ENCODE peak calls at places on chromosome 20, in six cellular contexts. One of them, this sample, is unnamed.

GRCh38 chr20:31569163-31570020 is 35.7 kb upstream of the ID1 start:
- DNase-seq in WERI-Rb-1: peak
- DNase-seq in fibroblast of the conjunctiva: no peak
- DNase-seq in ACHN: peak
- DNase-seq in immature natural killer cell: peak
- DNase-seq in Right ventricle myocardium inferior: no peak
- DNase-seq in this sample: peak

GRCh38 chr20:1827510-1827973 is 67.7 kb upstream of the SIRPA start:
- DNase-seq in WERI-Rb-1: no peak
- DNase-seq in fibroblast of the conjunctiva: no peak
- DNase-seq in ACHN: no peak
- DNase-seq in immature natural killer cell: no peak
- DNase-seq in Right ventricle myocardium inferior: no peak
- DNase-seq in this sample: no peak

GRCh38 chr20:50624351-50625016 is 66.9 kb downstream of the RIPOR3 start:
- DNase-seq in WERI-Rb-1: peak
- DNase-seq in fibroblast of the conjunctiva: no peak
- DNase-seq in ACHN: peak
- DNase-seq in immature natural killer cell: no peak
- DNase-seq in Right ventricle myocardium inferior: no peak
- DNase-seq in this sample: no peak

GRCh38 chr20:25984933-25985332 is 288.3 kb upstream of the ZNF337 start:
- DNase-seq in WERI-Rb-1: no peak
- DNase-seq in fibroblast of the conjunctiva: peak
- DNase-seq in ACHN: no peak
- DNase-seq in immature natural killer cell: peak
- DNase-seq in Right ventricle myocardium inferior: peak
- DNase-seq in this sample: peak

GRCh38 chr20:49381558-49382493 is 100.6 kb downstream of the KCNB1 start:
- DNase-seq in WERI-Rb-1: no peak
- DNase-seq in fibroblast of the conjunctiva: peak
- DNase-seq in ACHN: peak
- DNase-seq in immature natural killer cell: no peak
- DNase-seq in Right ventricle myocardium inferior: peak
- DNase-seq in this sample: peak

GRCh38 chr20:25706793-25707192 is 10.1 kb upstream of the ZNF337 start:
- DNase-seq in WERI-Rb-1: no peak
- DNase-seq in fibroblast of the conjunctiva: no peak
- DNase-seq in ACHN: no peak
- DNase-seq in immature natural killer cell: no peak
- DNase-seq in Right ventricle myocardium inferior: peak
- DNase-seq in this sample: no peak

GRCh38 chr20:37378785-37379598 is 33.1 kb downstream of the SRC start:
- DNase-seq in WERI-Rb-1: no peak
- DNase-seq in fibroblast of the conjunctiva: no peak
- DNase-seq in ACHN: peak
- DNase-seq in immature natural killer cell: no peak
- DNase-seq in Right ventricle myocardium inferior: peak
- DNase-seq in this sample: peak

GRCh38 chr20:4470375-4470774 is 251.3 kb upstream of the PRND start:
- DNase-seq in WERI-Rb-1: no peak
- DNase-seq in fibroblast of the conjunctiva: peak
- DNase-seq in ACHN: no peak
- DNase-seq in immature natural killer cell: no peak
- DNase-seq in Right ventricle myocardium inferior: no peak
- DNase-seq in this sample: no peak

GRCh38 chr20:17992224-17992637 is 23.4 kb downstream of the MGME1 start:
- DNase-seq in WERI-Rb-1: no peak
- DNase-seq in fibroblast of the conjunctiva: no peak
- DNase-seq in ACHN: no peak
- DNase-seq in immature natural killer cell: no peak
- DNase-seq in Right ventricle myocardium inferior: no peak
- DNase-seq in this sample: no peak

GRCh38 chr20:62723768-62724420 is 15.3 kb downstream of the NTSR1 start:
- DNase-seq in WERI-Rb-1: no peak
- DNase-seq in fibroblast of the conjunctiva: no peak
- DNase-seq in ACHN: no peak
- DNase-seq in immature natural killer cell: no peak
- DNase-seq in Right ventricle myocardium inferior: peak
- DNase-seq in this sample: peak

GRCh38 chr20:15544727-15545126 is 1028.5 kb downstream of the KIF16B start:
- DNase-seq in WERI-Rb-1: no peak
- DNase-seq in fibroblast of the conjunctiva: no peak
- DNase-seq in ACHN: no peak
- DNase-seq in immature natural killer cell: no peak
- DNase-seq in Right ventricle myocardium inferior: no peak
- DNase-seq in this sample: no peak

GRCh38 chr20:24256307-24256706 is 213.1 kb upstream of the SYNDIG1 start:
- DNase-seq in WERI-Rb-1: no peak
- DNase-seq in fibroblast of the conjunctiva: no peak
- DNase-seq in ACHN: no peak
- DNase-seq in immature natural killer cell: no peak
- DNase-seq in Right ventricle myocardium inferior: no peak
- DNase-seq in this sample: no peak

GRCh38 chr20:59819496-59820203 is 113.8 kb downstream of the SYCP2 start:
- DNase-seq in WERI-Rb-1: no peak
- DNase-seq in fibroblast of the conjunctiva: no peak
- DNase-seq in ACHN: no peak
- DNase-seq in immature natural killer cell: no peak
- DNase-seq in Right ventricle myocardium inferior: no peak
- DNase-seq in this sample: peak

GRCh38 chr20:17898548-17898994 is 70.0 kb downstream of the SNX5 start:
- DNase-seq in WERI-Rb-1: peak
- DNase-seq in fibroblast of the conjunctiva: peak
- DNase-seq in ACHN: peak
- DNase-seq in immature natural killer cell: peak
- DNase-seq in Right ventricle myocardium inferior: peak
- DNase-seq in this sample: peak

GRCh38 chr20:61658563-61658962 is 406.5 kb downstream of the CDH4 start:
- DNase-seq in WERI-Rb-1: no peak
- DNase-seq in fibroblast of the conjunctiva: no peak
- DNase-seq in ACHN: no peak
- DNase-seq in immature natural killer cell: no peak
- DNase-seq in Right ventricle myocardium inferior: no peak
- DNase-seq in this sample: no peak

GRCh38 chr20:56630086-56630493 is 984 bp downstream of the TFAP2C start:
- DNase-seq in WERI-Rb-1: no peak
- DNase-seq in fibroblast of the conjunctiva: peak
- DNase-seq in ACHN: peak
- DNase-seq in immature natural killer cell: no peak
- DNase-seq in Right ventricle myocardium inferior: no peak
- DNase-seq in this sample: no peak

GRCh38 chr20:32585519-32586127 is 490 bp upstream of the NOL4L start:
- DNase-seq in WERI-Rb-1: no peak
- DNase-seq in fibroblast of the conjunctiva: no peak
- DNase-seq in ACHN: no peak
- DNase-seq in immature natural killer cell: no peak
- DNase-seq in Right ventricle myocardium inferior: no peak
- DNase-seq in this sample: no peak

GRCh38 chr20:61899971-61900370 is 165.7 kb downstream of the TAF4 start:
- DNase-seq in WERI-Rb-1: no peak
- DNase-seq in fibroblast of the conjunctiva: no peak
- DNase-seq in ACHN: peak
- DNase-seq in immature natural killer cell: no peak
- DNase-seq in Right ventricle myocardium inferior: no peak
- DNase-seq in this sample: no peak

GRCh38 chr20:34495307-34495706 is 20.9 kb upstream of the DYNLRB1 start:
- DNase-seq in WERI-Rb-1: no peak
- DNase-seq in fibroblast of the conjunctiva: no peak
- DNase-seq in ACHN: no peak
- DNase-seq in immature natural killer cell: no peak
- DNase-seq in Right ventricle myocardium inferior: no peak
- DNase-seq in this sample: no peak

GRCh38 chr20:35279040-35279439 is 1.1 kb upstream of the MMP24OS start:
- DNase-seq in WERI-Rb-1: no peak
- DNase-seq in fibroblast of the conjunctiva: no peak
- DNase-seq in ACHN: no peak
- DNase-seq in immature natural killer cell: no peak
- DNase-seq in Right ventricle myocardium inferior: no peak
- DNase-seq in this sample: no peak

GRCh38 chr20:19832875-19833274 is 74.8 kb downstream of the RIN2 start:
- DNase-seq in WERI-Rb-1: peak
- DNase-seq in fibroblast of the conjunctiva: no peak
- DNase-seq in ACHN: no peak
- DNase-seq in immature natural killer cell: no peak
- DNase-seq in Right ventricle myocardium inferior: no peak
- DNase-seq in this sample: no peak

GRCh38 chr20:32189691-32190607 is 17.6 kb downstream of the PLAGL2 start:
- DNase-seq in WERI-Rb-1: peak
- DNase-seq in fibroblast of the conjunctiva: no peak
- DNase-seq in ACHN: no peak
- DNase-seq in immature natural killer cell: peak
- DNase-seq in Right ventricle myocardium inferior: peak
- DNase-seq in this sample: peak

GRCh38 chr20:42392417-42392816 is 774.2 kb upstream of the CHD6 start:
- DNase-seq in WERI-Rb-1: no peak
- DNase-seq in fibroblast of the conjunctiva: no peak
- DNase-seq in ACHN: no peak
- DNase-seq in immature natural killer cell: no peak
- DNase-seq in Right ventricle myocardium inferior: no peak
- DNase-seq in this sample: no peak

GRCh38 chr20:5077761-5078387 is 41.9 kb downstream of the PCNA start:
- DNase-seq in WERI-Rb-1: no peak
- DNase-seq in fibroblast of the conjunctiva: no peak
- DNase-seq in ACHN: no peak
- DNase-seq in immature natural killer cell: no peak
- DNase-seq in Right ventricle myocardium inferior: no peak
- DNase-seq in this sample: no peak

GRCh38 chr20:51427625-51428291 is 114.8 kb downstream of the NFATC2 start:
- DNase-seq in WERI-Rb-1: no peak
- DNase-seq in fibroblast of the conjunctiva: no peak
- DNase-seq in ACHN: no peak
- DNase-seq in immature natural killer cell: no peak
- DNase-seq in Right ventricle myocardium inferior: no peak
- DNase-seq in this sample: no peak